ENCODE peak calls at places on chromosomes 7 and 10, in ten cellular contexts. G, H, K, T, J, D, N, Z, R and L are unnamed samples.

GRCh38 chr10:132518572-132519381 is 18.8 kb upstream of the INPP5A start:
- DNase-seq in G (peak; percentile 86), H (peak; percentile 16), K (no peak), T (no peak), J (peak; percentile 77), D (no peak), N (peak; percentile 79), Z (peak; percentile 57), R (no peak), L (no peak)

GRCh38 chr7:101915000-101915399 is 97.6 kb downstream of the CUX1 start:
- DNase-seq in G (no peak), H (no peak), K (no peak), T (no peak), J (no peak), D (no peak), N (no peak), Z (no peak), R (no peak), L (no peak)

GRCh38 chr10:69218831-69219230 is 1.3 kb upstream of the HKDC1 start:
- DNase-seq in G (no peak), H (no peak), K (no peak), T (peak; percentile 11), J (no peak), D (peak; percentile 67), N (no peak), Z (no peak), R (no peak), L (no peak)

GRCh38 chr7:4111166-4111565 is 570.9 kb upstream of the FOXK1 start:
- DNase-seq in G (no peak), H (no peak), K (no peak), T (no peak), J (no peak), D (no peak), N (no peak), Z (no peak), R (no peak), L (no peak)

GRCh38 chr10:122838880-122839279 is 6.8 kb downstream of the CUZD1 start:
- DNase-seq in G (no peak), H (no peak), K (no peak), T (no peak), J (no peak), D (no peak), N (no peak), Z (no peak), R (no peak), L (no peak)

GRCh38 chr7:21253740-21254687 is 173.9 kb upstream of the SP4 start:
- DNase-seq in G (peak; percentile 87), H (peak; percentile 87), K (peak; percentile 50), T (peak; percentile 31), J (peak; percentile 76), D (peak; percentile 53), N (peak; percentile 48), Z (peak; percentile 41), R (no peak), L (peak; percentile 19)

GRCh38 chr10:103679096-103679790 is 176.1 kb downstream of the SH3PXD2A start:
- DNase-seq in G (no peak), H (no peak), K (no peak), T (no peak), J (no peak), D (no peak), N (no peak), Z (peak; percentile 77), R (no peak), L (no peak)

GRCh38 chr10:24929056-24929544 is 23.3 kb downstream of the PRTFDC1 start:
- DNase-seq in G (no peak), H (peak; percentile 82), K (no peak), T (no peak), J (no peak), D (no peak), N (no peak), Z (no peak), R (no peak), L (no peak)

GRCh38 chr10:67664936-67665335 is 31.1 kb downstream of the CTNNA3 start:
- DNase-seq in G (no peak), H (no peak), K (no peak), T (peak; percentile 9), J (no peak), D (no peak), N (no peak), Z (no peak), R (no peak), L (no peak)

GRCh38 chr7:30789334-30789711 is 18.1 kb downstream of the MINDY4 start:
- DNase-seq in G (no peak), H (peak; percentile 76), K (no peak), T (peak; percentile 85), J (no peak), D (peak; percentile 86), N (no peak), Z (no peak), R (no peak), L (peak; percentile 87)

GRCh38 chr10:43105119-43105792 is 28.4 kb downstream of the RET start:
- DNase-seq in G (peak; percentile 87), H (peak; percentile 75), K (peak; percentile 74), T (peak; percentile 56), J (peak; percentile 90), D (peak; percentile 83), N (peak; percentile 36), Z (peak; percentile 92), R (peak; percentile 58), L (peak; percentile 63)

GRCh38 chr10:46555713-46556514 is 544 bp downstream of the GPRIN2 start:
- DNase-seq in G (peak; percentile 73), H (no peak), K (no peak), T (no peak), J (no peak), D (no peak), N (no peak), Z (no peak), R (no peak), L (no peak)

GRCh38 chr10:6382081-6382480 is 179.3 kb downstream of the PFKFB3 start:
- DNase-seq in G (no peak), H (peak; percentile 52), K (peak; percentile 73), T (no peak), J (no peak), D (no peak), N (no peak), Z (peak; percentile 57), R (no peak), L (no peak)

GRCh38 chr10:130689743-130690626 is 553.8 kb downstream of the GLRX3 start:
- DNase-seq in G (no peak), H (no peak), K (no peak), T (no peak), J (no peak), D (no peak), N (no peak), Z (no peak), R (no peak), L (no peak)

GRCh38 chr7:141390339-141390738 is 160.9 kb upstream of the AGK start:
- DNase-seq in G (no peak), H (no peak), K (no peak), T (no peak), J (no peak), D (no peak), N (no peak), Z (no peak), R (no peak), L (no peak)

GRCh38 chr10:100562806-100563293 is 27.1 kb downstream of the HIF1AN start:
- DNase-seq in G (peak; percentile 26), H (peak; percentile 72), K (no peak), T (peak; percentile 70), J (peak; percentile 60), D (peak; percentile 67), N (peak; percentile 12), Z (no peak), R (no peak), L (peak; percentile 66)

GRCh38 chr10:133114726-133115452 is 27.2 kb downstream of the ADGRA1 start:
- DNase-seq in G (no peak), H (no peak), K (no peak), T (no peak), J (no peak), D (no peak), N (no peak), Z (no peak), R (no peak), L (no peak)

GRCh38 chr10:132844069-132844809 is 58.3 kb upstream of the NKX6-2 start:
- DNase-seq in G (no peak), H (no peak), K (no peak), T (no peak), J (no peak), D (no peak), N (no peak), Z (no peak), R (no peak), L (no peak)

GRCh38 chr10:133262696-133263095 is 14.0 kb downstream of the ADAM8 start:
- DNase-seq in G (no peak), H (no peak), K (no peak), T (no peak), J (no peak), D (no peak), N (no peak), Z (no peak), R (no peak), L (no peak)

GRCh38 chr7:150986099-150986512 is 4.7 kb upstream of the NOS3 start:
- DNase-seq in G (peak; percentile 84), H (peak; percentile 79), K (peak; percentile 60), T (peak; percentile 35), J (peak; percentile 76), D (peak; percentile 55), N (no peak), Z (peak; percentile 73), R (no peak), L (peak; percentile 41)

GRCh38 chr10:129767751-129768150 is 196.3 kb downstream of the EBF3 start:
- DNase-seq in G (no peak), H (no peak), K (no peak), T (no peak), J (no peak), D (no peak), N (no peak), Z (no peak), R (no peak), L (no peak)